ENCODE peak calls at places on chromosome 15, in four cellular contexts. One of them, this sample, is unnamed. For H3K27me3, the result is how much of the 10 kb centered on the place peaks cover.

GRCh38 chr15:34039506-34040123 is 611 bp upstream of the AVEN start:
- DNase-seq in PC-3: no peak
- DNase-seq in ovary: no peak
- DNase-seq in neural progenitor cell: no peak
- DNase-seq in this sample: no peak

GRCh38 chr15:68204776-68205557 is at the start of gene CALML4:
- DNase-seq in PC-3: peak
- DNase-seq in ovary: peak
- DNase-seq in neural progenitor cell: no peak
- DNase-seq in this sample: peak

GRCh38 chr15:29990035-29990434 is 92.7 kb upstream of the GOLGA8J start:
- DNase-seq in PC-3: no peak
- DNase-seq in ovary: no peak
- DNase-seq in neural progenitor cell: no peak
- DNase-seq in this sample: no peak

GRCh38 chr15:70096975-70097336 is 761 bp downstream of the TLE3 start:
- DNase-seq in PC-3: no peak
- DNase-seq in ovary: peak
- DNase-seq in neural progenitor cell: peak
- DNase-seq in this sample: no peak

GRCh38 chr15:70419046-70419445 is 321.3 kb upstream of the TLE3 start:
- DNase-seq in PC-3: no peak
- DNase-seq in ovary: no peak
- DNase-seq in neural progenitor cell: no peak
- DNase-seq in this sample: no peak

GRCh38 chr15:38516636-38517035 is 48.0 kb downstream of the RASGRP1 start:
- DNase-seq in PC-3: no peak
- DNase-seq in ovary: no peak
- DNase-seq in neural progenitor cell: no peak
- DNase-seq in this sample: no peak

GRCh38 chr15:33612721-33613304 is 302.0 kb downstream of the RYR3 start:
- DNase-seq in PC-3: no peak
- DNase-seq in ovary: no peak
- DNase-seq in neural progenitor cell: no peak
- DNase-seq in this sample: no peak

GRCh38 chr15:29129903-29130302 is 139.7 kb downstream of the NSMCE3 start:
- DNase-seq in PC-3: no peak
- DNase-seq in ovary: peak
- DNase-seq in neural progenitor cell: no peak
- DNase-seq in this sample: peak

GRCh38 chr15:63447277-63447676 is 57.1 kb upstream of the USP3 start:
- DNase-seq in PC-3: no peak
- DNase-seq in ovary: no peak
- DNase-seq in neural progenitor cell: no peak
- DNase-seq in this sample: no peak

GRCh38 chr15:39924437-39924836 is 4.4 kb upstream of the GPR176 start:
- DNase-seq in PC-3: no peak
- DNase-seq in ovary: no peak
- DNase-seq in neural progenitor cell: no peak
- DNase-seq in this sample: no peak

GRCh38 chr15:34179257-34179656 is 30.6 kb downstream of the KATNBL1 start:
- DNase-seq in PC-3: no peak
- DNase-seq in ovary: no peak
- DNase-seq in neural progenitor cell: no peak
- DNase-seq in this sample: no peak

GRCh38 chr15:92614791-92615785 is 40.5 kb downstream of the FAM174B start:
- DNase-seq in PC-3: no peak
- DNase-seq in ovary: no peak
- DNase-seq in neural progenitor cell: no peak
- DNase-seq in this sample: no peak

GRCh38 chr15:41631880-41632279 is 28.3 kb upstream of the MGA start:
- DNase-seq in PC-3: no peak
- DNase-seq in ovary: no peak
- DNase-seq in neural progenitor cell: no peak
- DNase-seq in this sample: no peak

GRCh38 chr15:60275624-60276023 is 122.2 kb downstream of the ANXA2 start:
- DNase-seq in PC-3: no peak
- DNase-seq in ovary: no peak
- DNase-seq in neural progenitor cell: no peak
- DNase-seq in this sample: no peak

GRCh38 chr15:45136378-45136764 is 6.6 kb downstream of the DUOX1 start:
- DNase-seq in PC-3: no peak
- DNase-seq in ovary: no peak
- DNase-seq in neural progenitor cell: peak
- DNase-seq in this sample: no peak

GRCh38 chr15:59335197-59335786 is 37.4 kb downstream of the MYO1E start:
- DNase-seq in PC-3: no peak
- DNase-seq in ovary: no peak
- DNase-seq in neural progenitor cell: no peak
- DNase-seq in this sample: no peak

GRCh38 chr15:39079296-39079834 is 501.5 kb upstream of the THBS1 start:
- DNase-seq in PC-3: peak
- DNase-seq in ovary: no peak
- DNase-seq in neural progenitor cell: no peak
- DNase-seq in this sample: no peak

GRCh38 chr15:68818088-68818670 is 2.5 kb downstream of the ANP32A start:
- DNase-seq in PC-3: peak
- DNase-seq in ovary: peak
- DNase-seq in neural progenitor cell: peak
- DNase-seq in this sample: peak

GRCh38 chr15:42858540-42858939 is 62.0 kb downstream of the TTBK2 start:
- DNase-seq in PC-3: peak
- DNase-seq in ovary: no peak
- DNase-seq in neural progenitor cell: no peak
- DNase-seq in this sample: no peak

GRCh38 chr15:60052796-60053195 is 48.7 kb downstream of the FOXB1 start:
- DNase-seq in PC-3: peak
- DNase-seq in ovary: no peak
- DNase-seq in neural progenitor cell: no peak
- DNase-seq in this sample: no peak

GRCh38 chr15:45333550-45333949 is 44.8 kb downstream of the GATM start:
- DNase-seq in PC-3: peak
- DNase-seq in ovary: peak
- DNase-seq in neural progenitor cell: no peak
- DNase-seq in this sample: peak

GRCh38 chr15:60589253-60589652 is 110.3 kb upstream of the ICE2 start:
- DNase-seq in PC-3: no peak
- DNase-seq in ovary: no peak
- DNase-seq in neural progenitor cell: no peak
- DNase-seq in this sample: no peak

GRCh38 chr15:50128266-50128665 is 9.2 kb upstream of the ATP8B4 start:
- DNase-seq in PC-3: no peak
- DNase-seq in ovary: no peak
- DNase-seq in neural progenitor cell: no peak
- DNase-seq in this sample: peak

GRCh38 chr15:80990955-80991354 is 1.3 kb upstream of the MESD start:
- DNase-seq in PC-3: no peak
- DNase-seq in ovary: no peak
- DNase-seq in neural progenitor cell: no peak
- DNase-seq in this sample: no peak

GRCh38 chr15:49045691-49046112 is 544 bp downstream of the SECISBP2L start:
- DNase-seq in PC-3: peak
- DNase-seq in ovary: no peak
- DNase-seq in neural progenitor cell: peak
- DNase-seq in this sample: no peak

GRCh38 chr15:42457445-42458442 is 33.2 kb downstream of the ZNF106 start:
- DNase-seq in PC-3: no peak
- DNase-seq in ovary: peak
- DNase-seq in neural progenitor cell: peak
- DNase-seq in this sample: peak

GRCh38 chr15:34043813-34044212 is 4.8 kb upstream of the AVEN start:
- DNase-seq in PC-3: no peak
- DNase-seq in ovary: no peak
- DNase-seq in neural progenitor cell: no peak
- DNase-seq in this sample: no peak

GRCh38 chr15:70830615-70831014 is 23.3 kb downstream of the LARP6 start:
- DNase-seq in PC-3: no peak
- DNase-seq in ovary: no peak
- DNase-seq in neural progenitor cell: no peak
- DNase-seq in this sample: no peak

GRCh38 chr15:49721091-49721490 is 100.2 kb downstream of the DTWD1 start:
- DNase-seq in PC-3: no peak
- DNase-seq in ovary: no peak
- DNase-seq in neural progenitor cell: no peak
- DNase-seq in this sample: no peak

GRCh38 chr15:67373971-67374370 is 119.4 kb downstream of the IQCH start:
- DNase-seq in PC-3: no peak
- DNase-seq in ovary: no peak
- DNase-seq in neural progenitor cell: no peak
- DNase-seq in this sample: no peak

GRCh38 chr15:69750253-69750652 is 297.6 kb downstream of the RPLP1 start:
- DNase-seq in PC-3: no peak
- DNase-seq in ovary: no peak
- DNase-seq in neural progenitor cell: no peak
- DNase-seq in this sample: no peak

GRCh38 chr15:86649277-86649676 is 569.6 kb downstream of the AGBL1 start:
- DNase-seq in PC-3: no peak
- DNase-seq in ovary: no peak
- DNase-seq in neural progenitor cell: no peak
- DNase-seq in this sample: no peak

GRCh38 chr15:51750186-51750585 is 1.2 kb upstream of the TMOD2 start:
- DNase-seq in PC-3: no peak
- DNase-seq in ovary: no peak
- DNase-seq in neural progenitor cell: no peak
- DNase-seq in this sample: no peak

GRCh38 chr15:51749307-51749706 is 2.1 kb upstream of the TMOD2 start:
- DNase-seq in PC-3: no peak
- DNase-seq in ovary: no peak
- DNase-seq in neural progenitor cell: no peak
- DNase-seq in this sample: no peak

GRCh38 chr15:51751687-51752683 is 588 bp downstream of the TMOD2 start:
- DNase-seq in PC-3: peak
- DNase-seq in ovary: peak
- DNase-seq in neural progenitor cell: peak
- DNase-seq in this sample: peak

GRCh38 chr15:51752918-51753317 is 1.5 kb downstream of the TMOD2 start:
- DNase-seq in PC-3: no peak
- DNase-seq in ovary: no peak
- DNase-seq in neural progenitor cell: no peak
- DNase-seq in this sample: no peak

DNA sequence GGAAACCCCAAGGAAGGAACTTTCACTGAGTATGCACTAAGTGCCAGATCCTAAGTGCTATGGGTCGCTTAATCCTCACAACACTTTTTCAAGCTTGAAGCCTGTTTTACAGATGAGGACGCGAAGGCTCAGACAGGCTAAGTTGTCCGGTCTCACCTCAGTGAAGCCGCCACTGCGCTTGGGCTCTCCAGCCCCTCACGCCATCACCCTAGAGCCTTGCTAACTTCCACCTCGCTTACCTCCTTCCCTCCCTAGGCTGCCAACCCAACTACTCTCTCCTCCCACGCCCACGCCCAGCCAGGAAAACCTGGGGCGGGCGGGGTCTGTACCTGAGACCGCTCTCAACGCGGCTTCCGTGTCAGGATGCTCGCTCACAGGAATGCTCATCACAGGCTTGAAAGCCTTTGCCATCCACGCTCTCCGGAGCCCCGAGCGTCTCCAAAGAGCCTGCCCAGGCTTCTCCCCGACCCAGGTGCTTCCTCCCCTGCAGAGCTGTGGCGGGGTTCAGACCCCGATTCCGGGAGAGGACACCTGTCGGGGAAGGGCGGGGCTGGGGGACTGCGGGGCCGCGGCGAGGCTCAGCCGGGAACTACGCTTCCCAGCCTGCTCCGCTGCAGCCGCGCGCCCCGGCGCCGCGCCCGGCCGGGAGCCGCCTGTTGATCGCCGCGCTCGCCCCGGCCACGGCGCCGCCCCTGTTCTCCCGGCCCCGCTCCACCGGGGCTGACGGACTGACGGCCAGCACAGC is at the start of gene TMOD2:
- DNase-seq in PC-3: peak
- DNase-seq in ovary: peak
- DNase-seq in neural progenitor cell: peak
- DNase-seq in this sample: peak
- H3K27me3 ChIP-seq in PC-3: under half
- H3K27me3 ChIP-seq in ovary: under half
- H3K27me3 ChIP-seq in neural progenitor cell: half or more
- H3K27me3 ChIP-seq in this sample: under half

DNA sequence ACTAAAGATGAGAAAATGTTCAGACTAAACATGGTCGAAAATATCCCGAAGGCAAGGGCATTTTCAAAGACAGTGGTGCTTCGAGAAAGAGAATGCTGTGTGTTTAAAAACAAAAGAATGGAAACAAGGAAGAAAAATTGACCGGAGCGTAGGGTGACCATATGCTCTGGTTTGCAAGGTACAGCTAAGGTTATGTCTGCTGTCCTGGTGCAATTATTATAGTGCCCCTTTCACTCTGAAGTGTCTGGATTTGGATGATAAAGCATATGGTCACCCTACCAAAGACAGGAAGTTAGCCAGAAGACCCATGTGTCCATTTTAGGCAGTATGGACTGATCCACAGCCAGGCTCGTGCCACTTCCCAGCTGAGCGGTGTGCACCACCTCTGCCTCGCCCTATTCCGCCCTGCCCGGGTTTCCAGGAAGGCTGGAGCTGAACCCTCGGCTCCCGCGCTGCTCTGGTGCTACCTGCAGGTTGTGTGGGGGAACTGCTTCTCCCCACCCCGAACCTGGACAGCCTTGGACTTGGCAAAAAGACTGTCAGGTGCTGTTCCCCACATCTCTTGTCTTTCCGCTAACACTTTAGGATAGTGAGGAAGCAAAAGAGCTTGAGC is 25.2 kb downstream of the GOLGA6D start:
- DNase-seq in PC-3: peak
- DNase-seq in ovary: peak
- DNase-seq in neural progenitor cell: peak
- DNase-seq in this sample: peak
- TF ChIP-seq CTCF in PC-3: peak
- TF ChIP-seq CTCF in ovary: no peak
- TF ChIP-seq CTCF in neural progenitor cell: peak
- TF ChIP-seq CTCF in this sample: peak

DNA sequence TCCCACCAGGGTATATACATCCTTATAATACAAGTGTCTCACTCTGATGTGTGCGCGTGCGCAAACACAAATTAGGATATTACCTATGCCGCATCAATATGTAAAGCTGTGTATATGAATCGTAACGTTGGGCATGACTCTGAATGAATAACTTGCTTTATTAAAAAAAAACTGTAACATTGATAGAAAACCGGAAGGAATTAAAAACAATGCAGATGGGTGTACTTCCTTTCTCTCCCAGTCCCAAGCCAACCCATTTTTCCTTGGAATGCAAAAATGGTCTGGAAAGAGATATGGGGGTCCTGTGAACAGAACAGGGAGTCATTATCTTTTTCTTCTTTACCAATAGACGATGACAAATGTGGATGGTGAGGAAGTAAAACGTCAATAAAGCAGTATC is 1.7 kb downstream of the C2CD4B start:
- DNase-seq in PC-3: no peak
- DNase-seq in ovary: no peak
- DNase-seq in neural progenitor cell: no peak
- DNase-seq in this sample: no peak
- H3K27me3 ChIP-seq in PC-3: under half
- H3K27me3 ChIP-seq in ovary: under half
- H3K27me3 ChIP-seq in neural progenitor cell: half or more
- H3K27me3 ChIP-seq in this sample: under half

GRCh38 chr15:57931570-57931969 is 133.9 kb downstream of the ALDH1A2 start:
- DNase-seq in PC-3: no peak
- DNase-seq in ovary: no peak
- DNase-seq in neural progenitor cell: no peak
- DNase-seq in this sample: no peak
- TF ChIP-seq CTCF in PC-3: no peak
- TF ChIP-seq CTCF in ovary: no peak
- TF ChIP-seq CTCF in neural progenitor cell: no peak
- TF ChIP-seq CTCF in this sample: no peak

GRCh38 chr15:89412906-89413411 is 78.3 kb upstream of the POLG start:
- DNase-seq in PC-3: no peak
- DNase-seq in ovary: no peak
- DNase-seq in neural progenitor cell: peak
- DNase-seq in this sample: no peak
- H3K27me3 ChIP-seq in PC-3: under half
- H3K27me3 ChIP-seq in ovary: under half
- H3K27me3 ChIP-seq in neural progenitor cell: half or more
- H3K27me3 ChIP-seq in this sample: half or more